ENCODE peak calls at places on chromosomes 13 and 19, in nine cellular contexts. Z is breast epithelium, S is uterus, D is epithelial cell of esophagus, E is heart left ventricle, R is fibroblast of pulmonary artery, L is Caco-2, K is dorsolateral prefrontal cortex, W is astrocyte of the spinal cord. V is an unnamed sample.

GRCh38 chr13:62631614-62632013 is 1216.0 kb upstream of the PCDH20 start:
- DNase-seq in S (no peak), W (no peak), D (no peak), L (no peak), Z (no peak), R (no peak), K (no peak), E (no peak), V (no peak)

GRCh38 chr13:39809466-39809865 is 154.0 kb downstream of the COG6 start:
- DNase-seq in K (no peak), D (no peak), S (no peak), W (no peak), L (no peak), Z (no peak), E (no peak), R (no peak), V (no peak)

GRCh38 chr19:35144600-35145436 is 1.8 kb downstream of the FXYD7 start:
- DNase-seq in L (peak; percentile 82), D (peak; percentile 82), S (no peak), E (no peak), K (no peak), Z (no peak), R (no peak), W (no peak), V (peak; percentile 52)

GRCh38 chr19:52640916-52641315 is 2.8 kb upstream of the ZNF83 start:
- DNase-seq in E (no peak), R (no peak), S (no peak), K (no peak), Z (no peak), W (no peak), D (no peak), L (no peak), V (no peak)

GRCh38 chr13:30618186-30618937 is 642 bp downstream of the USPL1 start:
- DNase-seq in D (peak; percentile 20), W (no peak), L (no peak), K (no peak), E (peak; percentile 34), Z (no peak), R (no peak), S (no peak), V (no peak)

GRCh38 chr19:51821921-51822716 is 27.2 kb downstream of the FPR3 start:
- DNase-seq in R (peak; percentile 78), W (no peak), Z (no peak), L (no peak), E (no peak), K (no peak), S (no peak), D (peak; percentile 33), V (no peak)

GRCh38 chr19:14440049-14440448 is 6.9 kb downstream of the PKN1 start:
- DNase-seq in Z (no peak), E (peak; percentile 85), S (no peak), D (no peak), R (no peak), K (no peak), L (no peak), W (no peak), V (no peak)

GRCh38 chr13:48478401-48478800 is 54.5 kb downstream of the RCBTB2 start:
- DNase-seq in R (no peak), Z (no peak), S (no peak), W (peak; percentile 60), D (no peak), E (no peak), K (no peak), L (no peak), V (no peak)

GRCh38 chr19:43407416-43408005 is 7.2 kb upstream of the TEX101 start:
- DNase-seq in R (no peak), D (no peak), W (no peak), L (no peak), E (no peak), S (no peak), K (no peak), Z (no peak), V (no peak)

GRCh38 chr19:12833747-12834417 is 497 bp downstream of the RTBDN start:
- DNase-seq in D (peak; percentile 36), R (no peak), L (peak; percentile 41), K (no peak), E (no peak), S (no peak), W (no peak), Z (no peak), V (peak; percentile 83)

GRCh38 chr19:46783670-46784069 is 4.7 kb downstream of the SLC1A5 start:
- DNase-seq in K (no peak), R (no peak), W (no peak), S (no peak), D (no peak), Z (no peak), E (no peak), L (no peak), V (no peak)

GRCh38 chr19:752652-753517 is 2.0 kb downstream of the MISP start:
- DNase-seq in L (peak; percentile 96), Z (no peak), D (peak; percentile 92), K (no peak), E (peak; percentile 57), W (peak; percentile 91), S (peak; percentile 65), R (peak; percentile 74), V (peak; percentile 44)

GRCh38 chr19:17235618-17236413 is 9.8 kb downstream of the OCEL1 start:
- DNase-seq in R (peak; percentile 76), D (peak; percentile 75), E (peak; percentile 84), L (no peak), W (peak; percentile 69), S (peak; percentile 72), Z (peak; percentile 50), K (peak; percentile 60), V (peak; percentile 73)

GRCh38 chr13:100394005-100394695 is 194.4 kb downstream of the GGACT start:
- DNase-seq in L (no peak), K (no peak), S (no peak), E (no peak), Z (no peak), R (peak; percentile 50), D (no peak), W (peak; percentile 95), V (no peak)
- H3K4me3 ChIP-seq in L (no peak overlapping the region), K (peak overlapping the region; percentile 14), S (no peak overlapping the region), E (no peak overlapping the region), Z (no peak overlapping the region), R (no peak overlapping the region), D (no peak overlapping the region), W (no peak overlapping the region), V (no peak overlapping the region)

GRCh38 chr13:34894756-34895155 is 47.3 kb upstream of the NBEA start:
- DNase-seq in S (no peak), E (no peak), R (no peak), W (no peak), K (no peak), D (no peak), Z (no peak), L (no peak), V (peak; percentile 65)

GRCh38 chr13:34897220-34897619 is 44.9 kb upstream of the NBEA start:
- DNase-seq in D (no peak), W (no peak), E (no peak), K (no peak), R (no peak), Z (no peak), L (no peak), S (no peak), V (no peak)

GRCh38 chr13:34901577-34901976 is 40.5 kb upstream of the NBEA start:
- DNase-seq in D (no peak), R (no peak), Z (no peak), E (no peak), S (no peak), K (no peak), W (no peak), L (no peak), V (no peak)

GRCh38 chr13:34899888-34900287 is 42.2 kb upstream of the NBEA start:
- DNase-seq in K (no peak), R (no peak), W (no peak), D (no peak), L (no peak), S (no peak), E (no peak), Z (no peak), V (no peak)

DNA sequence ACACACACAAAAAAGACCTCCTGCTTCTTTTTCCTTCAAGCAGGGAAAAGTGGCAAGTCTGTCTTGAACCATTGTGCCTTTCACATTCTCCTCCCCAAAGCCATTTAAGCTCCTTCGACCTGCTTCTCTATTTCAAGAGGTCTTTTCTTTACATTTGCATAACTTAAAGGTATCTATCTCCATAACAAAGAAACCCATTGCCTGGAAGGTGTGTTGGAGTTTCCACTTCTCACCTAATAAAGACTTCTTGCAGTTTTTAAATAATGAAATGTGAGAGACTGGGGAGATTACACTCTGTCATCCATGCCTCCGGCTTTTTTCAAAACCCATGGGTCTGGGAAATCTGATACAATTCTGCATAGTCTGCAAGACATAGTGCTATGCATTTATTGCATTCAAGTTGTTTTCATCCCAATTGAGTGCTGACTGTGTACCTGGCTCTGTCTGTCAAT is 41.8 kb upstream of the NBEA start:
- DNase-seq in S (no peak), R (no peak), K (no peak), E (no peak), D (no peak), L (no peak), W (no peak), Z (no peak), V (peak; percentile 100)
- H3K4me3 ChIP-seq in S (no peak overlapping the region), R (no peak overlapping the region), K (no peak overlapping the region), E (no peak overlapping the region), D (no peak overlapping the region), L (no peak overlapping the region), W (no peak overlapping the region), Z (no peak overlapping the region), V (no peak overlapping the region)

DNA sequence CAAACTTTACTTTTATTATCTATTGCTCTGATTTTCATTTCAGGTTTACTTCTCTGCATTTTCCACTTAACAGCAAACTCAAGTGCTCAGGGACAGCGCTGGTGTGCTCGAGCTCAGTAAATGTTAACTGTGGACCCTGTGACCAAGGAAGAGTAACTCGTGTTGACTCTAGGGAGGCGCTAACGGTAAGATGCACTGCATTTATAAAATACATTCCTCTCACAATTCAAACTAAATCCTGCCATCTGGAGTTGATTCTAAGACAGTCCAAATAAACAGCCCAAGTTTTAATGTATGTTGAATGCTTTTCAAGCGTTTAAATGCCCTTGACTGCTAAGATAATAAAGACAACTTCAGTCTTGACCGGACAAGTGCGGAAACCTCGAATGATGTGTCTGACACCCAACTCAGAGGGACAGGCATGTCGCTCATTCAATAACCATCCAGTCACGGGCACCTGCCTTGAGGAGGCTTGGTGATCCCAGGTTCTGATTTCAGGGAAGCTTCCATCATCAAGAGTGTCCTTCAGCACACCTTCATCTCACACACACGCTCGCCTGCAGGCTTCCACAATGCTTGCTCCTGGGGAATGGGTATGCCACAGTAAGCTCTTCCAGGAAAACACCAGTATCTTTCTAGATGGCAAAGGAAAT is 93.1 kb downstream of the STK24 start:
- DNase-seq in D (no peak), L (no peak), Z (no peak), K (no peak), S (no peak), W (no peak), E (no peak), R (no peak), V (no peak)
- H3K4me3 ChIP-seq in D (no peak overlapping the region), L (no peak overlapping the region), Z (peak overlapping the region; percentile 6), K (no peak overlapping the region), S (no peak overlapping the region), W (no peak overlapping the region), E (no peak overlapping the region), R (no peak overlapping the region), V (no peak overlapping the region)

DNA sequence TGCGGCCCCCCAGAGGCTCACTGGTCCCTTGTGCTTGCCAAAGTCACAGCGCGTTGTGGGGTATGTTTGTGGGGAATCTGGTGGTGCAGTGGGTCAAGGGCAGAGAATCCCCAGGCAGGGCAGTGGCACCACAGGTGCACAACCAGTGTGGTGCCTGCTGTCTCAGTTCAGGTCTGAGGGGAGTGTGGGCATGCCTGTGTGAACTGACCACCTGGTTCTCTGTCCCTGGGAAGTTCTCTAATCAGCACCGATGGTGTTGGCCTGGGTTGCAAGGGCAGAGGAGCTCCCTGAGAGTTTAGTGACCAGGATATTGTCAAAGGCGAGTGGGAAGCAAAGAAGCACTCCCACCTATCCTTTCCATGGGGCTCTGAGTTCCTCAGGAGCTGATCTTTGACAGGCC is 37.7 kb downstream of the ACSBG2 start:
- DNase-seq in Z (no peak), S (no peak), R (no peak), D (no peak), L (no peak), E (no peak), K (no peak), W (no peak), V (no peak)
- H3K4me3 ChIP-seq in Z (no peak overlapping the region), S (no peak overlapping the region), R (no peak overlapping the region), D (no peak overlapping the region), L (no peak overlapping the region), E (no peak overlapping the region), K (no peak overlapping the region), W (no peak overlapping the region), V (no peak overlapping the region)

V was measured in HAP-1.